ENCODE peak calls at places on chromosomes 2 and 18, in seven cellular contexts. U is EL; T is spleen; Y is psoas muscle; B is nephron progenitor cell; G is GM04503; P is activated effector memory CD4-positive, alpha-beta T cell treated with anti-CD3 and anti-CD28 coated beads, Interleukin-2, amount 50 U/mL, for 16 hours. M is an unnamed sample.

GRCh38 chr2:213162515-213163118 is 11.2 kb upstream of the IKZF2 start:
- DNase-seq in B (no peak), G (no peak), P (no peak), U (peak), T (no peak), Y (no peak), M (no peak)

GRCh38 chr2:238066218-238066617 is 5.4 kb downstream of the SCLY start:
- DNase-seq in P (no peak), G (no peak), U (no peak), T (no peak), Y (no peak), B (no peak), M (no peak)

GRCh38 chr2:219228745-219229374 is 576 bp downstream of the ATG9A start:
- DNase-seq in P (no peak), U (no peak), Y (no peak), B (no peak), G (no peak), T (peak), M (peak)

GRCh38 chr2:20304411-20304810 is 46.2 kb downstream of the PUM2 start:
- DNase-seq in B (no peak), P (no peak), U (peak), G (no peak), Y (no peak), T (no peak), M (no peak)

GRCh38 chr2:207121784-207122183 is 44.0 kb downstream of the KLF7 start:
- DNase-seq in B (no peak), G (peak), U (peak), P (no peak), Y (peak), T (no peak), M (peak)

GRCh38 chr2:1680222-1681016 is 63.9 kb downstream of the PXDN start:
- DNase-seq in P (no peak), T (peak), B (no peak), U (no peak), Y (peak), G (no peak), M (no peak)

GRCh38 chr2:49226360-49226759 is 72.0 kb upstream of the FSHR start:
- DNase-seq in B (no peak), G (no peak), P (no peak), Y (no peak), T (no peak), U (no peak), M (no peak)

GRCh38 chr2:240786871-240787311 is 33.1 kb downstream of the KIF1A start:
- DNase-seq in P (peak), B (peak), U (no peak), G (no peak), Y (peak), T (peak), M (no peak)

GRCh38 chr18:32355896-32356295 is 114.8 kb downstream of the GAREM1 start:
- DNase-seq in U (no peak), B (no peak), T (no peak), P (no peak), G (peak), Y (no peak), M (no peak)

M was measured in NCI-H69.